ENCODE peak calls at places on chromosomes 7 and 10, in nine cellular contexts. V, K, L, Z, J, U, M, W and Y are unnamed samples.

GRCh38 chr10:87942884-87943527 is 79.6 kb downstream of the PTEN start:
- DNase-seq in K (no peak), L (no peak), V (no peak), W (no peak), U (no peak), Z (no peak), J (no peak), M (no peak), Y (peak; percentile 22)

GRCh38 chr10:114399576-114399975 is 4.7 kb downstream of the AFAP1L2 start:
- DNase-seq in J (no peak), M (no peak), W (no peak), Z (no peak), L (no peak), K (no peak), U (no peak), V (no peak), Y (no peak)

GRCh38 chr7:48703446-48703845 is 220.9 kb upstream of the CDC14C start:
- DNase-seq in V (no peak), K (no peak), J (no peak), U (no peak), M (no peak), L (no peak), W (no peak), Z (no peak), Y (no peak)

GRCh38 chr7:138195207-138195606 is 118.9 kb downstream of the AKR1D1 start:
- DNase-seq in M (no peak), K (no peak), U (no peak), L (no peak), V (no peak), J (no peak), Z (no peak), W (no peak), Y (no peak)

GRCh38 chr7:46607176-46607575 is 686.1 kb upstream of the IGFBP3 start:
- DNase-seq in M (no peak), Z (no peak), U (no peak), W (no peak), J (no peak), L (no peak), V (no peak), K (no peak), Y (no peak)

GRCh38 chr10:50360486-50360885 is 109.2 kb upstream of the ASAH2 start:
- DNase-seq in L (peak; percentile 25), K (peak; percentile 23), M (no peak), V (no peak), W (no peak), U (no peak), Z (no peak), J (no peak), Y (no peak)

GRCh38 chr10:88582411-88582805 is 710 bp downstream of the RNLS start:
- DNase-seq in U (no peak), L (no peak), J (no peak), W (no peak), Z (no peak), M (no peak), K (no peak), V (no peak), Y (no peak)

GRCh38 chr7:24948739-24949138 is 31.2 kb downstream of the OSBPL3 start:
- DNase-seq in Z (no peak), M (no peak), U (no peak), W (no peak), J (no peak), L (peak; percentile 19), V (no peak), K (no peak), Y (no peak)

GRCh38 chr7:103811315-103811714 is 178.1 kb downstream of the RELN start:
- DNase-seq in J (no peak), U (no peak), L (no peak), V (no peak), M (no peak), Z (no peak), K (no peak), W (no peak), Y (no peak)

GRCh38 chr7:14235056-14235455 is 245.6 kb upstream of the ETV1 start:
- DNase-seq in V (no peak), K (no peak), Z (no peak), L (no peak), M (no peak), J (no peak), U (no peak), W (no peak), Y (no peak)

GRCh38 chr7:142168746-142169145 is 57.2 kb downstream of the MGAM2 start:
- DNase-seq in Z (no peak), U (no peak), V (no peak), W (no peak), K (no peak), L (peak; percentile 67), M (peak; percentile 33), J (no peak), Y (no peak)

GRCh38 chr10:45410807-45411606 is 37.0 kb downstream of the ALOX5 start:
- DNase-seq in J (no peak), L (no peak), M (no peak), K (no peak), U (no peak), Z (no peak), W (no peak), V (no peak), Y (no peak)

GRCh38 chr7:149286811-149287400 is 24.9 kb downstream of the ZNF783 start:
- DNase-seq in L (no peak), K (peak; percentile 32), V (no peak), W (no peak), U (no peak), J (no peak), Z (no peak), M (no peak), Y (peak; percentile 38)

GRCh38 chr7:2729043-2729892 is 41.3 kb downstream of the AMZ1 start:
- DNase-seq in L (no peak), Z (no peak), J (no peak), K (no peak), V (no peak), U (no peak), M (no peak), W (no peak), Y (no peak)

GRCh38 chr10:112429147-112429546 is 17.6 kb downstream of the ZDHHC6 start:
- DNase-seq in M (no peak), L (no peak), J (no peak), K (no peak), W (no peak), V (no peak), U (no peak), Z (no peak), Y (no peak)

GRCh38 chr10:132508497-132509443 is 28.8 kb upstream of the INPP5A start:
- DNase-seq in M (no peak), W (no peak), V (no peak), J (no peak), U (no peak), Z (no peak), K (peak; percentile 69), L (no peak), Y (no peak)

GRCh38 chr7:674454-675410 is 51.8 kb upstream of the DNAAF5 start:
- DNase-seq in J (no peak), U (no peak), Z (no peak), V (peak; percentile 26), W (no peak), L (no peak), M (no peak), K (no peak), Y (no peak)

GRCh38 chr7:130957722-130958360 is 223.8 kb upstream of the KLF14 start:
- DNase-seq in L (no peak), J (no peak), V (no peak), M (no peak), K (no peak), W (no peak), Z (no peak), U (no peak), Y (no peak)

GRCh38 chr10:124917168-124917938 is 24.6 kb upstream of the ZRANB1 start:
- DNase-seq in Z (peak; percentile 19), W (peak; percentile 3), U (peak; percentile 2), J (no peak), M (peak; percentile 37), V (peak; percentile 45), K (peak; percentile 60), L (peak; percentile 44), Y (peak; percentile 26)

GRCh38 chr10:97025613-97026242 is 160.0 kb downstream of the SLIT1 start:
- DNase-seq in Z (peak; percentile 28), W (no peak), K (peak; percentile 50), J (no peak), L (peak; percentile 29), U (no peak), M (peak; percentile 51), V (peak; percentile 69), Y (peak; percentile 59)

GRCh38 chr7:70569335-70569819 is 562.6 kb upstream of the GALNT17 start:
- DNase-seq in M (no peak), K (no peak), W (no peak), J (no peak), U (no peak), Z (no peak), V (no peak), L (no peak), Y (no peak)

GRCh38 chr10:119370046-119370770 is 162.8 kb downstream of the GRK5 start:
- DNase-seq in V (no peak), J (no peak), M (no peak), L (peak; percentile 85), U (no peak), W (no peak), Z (no peak), K (peak; percentile 95), Y (no peak)

GRCh38 chr7:106284516-106285050 is at the start of gene NAMPT:
- DNase-seq in V (peak; percentile 60), U (peak; percentile 49), W (no peak), J (no peak), K (peak; percentile 59), L (no peak), M (peak; percentile 79), Z (peak; percentile 37), Y (peak; percentile 33)

GRCh38 chr7:73526892-73527821 is 5.1 kb upstream of the BAZ1B start:
- DNase-seq in J (no peak), L (no peak), W (no peak), U (no peak), K (no peak), Z (no peak), V (no peak), M (no peak), Y (no peak)

GRCh38 chr10:121702351-121703320 is 104.4 kb upstream of the FGFR2 start:
- DNase-seq in V (no peak), L (peak; percentile 93), K (peak; percentile 2), Z (no peak), J (no peak), W (no peak), M (no peak), U (no peak), Y (peak; percentile 23)

GRCh38 chr7:137981175-137981574 is 20.7 kb downstream of the CREB3L2 start:
- DNase-seq in K (peak; percentile 59), U (no peak), V (no peak), L (no peak), J (no peak), Z (no peak), M (no peak), W (no peak), Y (no peak)

GRCh38 chr10:95423327-95424005 is 132.7 kb upstream of the PDLIM1 start:
- DNase-seq in M (no peak), Z (no peak), L (no peak), K (no peak), J (no peak), U (no peak), W (no peak), V (no peak), Y (no peak)

GRCh38 chr7:84913731-84914130 is 273.1 kb downstream of the SEMA3D start:
- DNase-seq in K (peak; percentile 47), W (no peak), M (no peak), Z (no peak), L (no peak), J (no peak), U (no peak), V (no peak), Y (peak; percentile 2)

GRCh38 chr10:72219229-72219814 is 3.2 kb upstream of the ASCC1 start:
- DNase-seq in J (no peak), M (no peak), K (no peak), L (no peak), U (no peak), V (no peak), W (no peak), Z (no peak), Y (no peak)